ENCODE peak calls at places on chromosomes 1 and 21, in six cellular contexts. One of them, this sample, is unnamed.

GRCh38 chr1:235632538-235633219 is 16.9 kb downstream of the GNG4 start:
- DNase-seq in H1: no peak
- DNase-seq in GM12891: peak
- DNase-seq in GM12878: peak
- DNase-seq in K562: no peak
- DNase-seq in HepG2: no peak
- DNase-seq in this sample: no peak

GRCh38 chr1:31769720-31770390 is 5.7 kb upstream of the ADGRB2 start:
- DNase-seq in HepG2: no peak
- DNase-seq in H1: no peak
- DNase-seq in GM12891: no peak
- DNase-seq in GM12878: no peak
- DNase-seq in K562: no peak
- DNase-seq in this sample: no peak

GRCh38 chr1:118921994-118922393 is 66.1 kb downstream of the TBX15 start:
- DNase-seq in H1: no peak
- DNase-seq in HepG2: no peak
- DNase-seq in GM12878: no peak
- DNase-seq in K562: no peak
- DNase-seq in GM12891: no peak
- DNase-seq in this sample: no peak

GRCh38 chr1:160575112-160575664 is 4.1 kb downstream of the CD84 start:
- DNase-seq in GM12891: no peak
- DNase-seq in K562: no peak
- DNase-seq in H1: no peak
- DNase-seq in HepG2: no peak
- DNase-seq in GM12878: no peak
- DNase-seq in this sample: no peak

GRCh38 chr1:101507547-101507971 is 270.7 kb downstream of the S1PR1 start:
- DNase-seq in H1: no peak
- DNase-seq in GM12891: no peak
- DNase-seq in HepG2: no peak
- DNase-seq in K562: no peak
- DNase-seq in GM12878: no peak
- DNase-seq in this sample: no peak

GRCh38 chr1:234781241-234782056 is 171.5 kb upstream of the IRF2BP2 start:
- DNase-seq in GM12891: no peak
- DNase-seq in K562: peak
- DNase-seq in HepG2: peak
- DNase-seq in GM12878: no peak
- DNase-seq in H1: no peak
- DNase-seq in this sample: no peak

GRCh38 chr1:27508139-27508665 is 18.2 kb upstream of the WASF2 start:
- DNase-seq in HepG2: peak
- DNase-seq in GM12878: no peak
- DNase-seq in H1: no peak
- DNase-seq in K562: peak
- DNase-seq in GM12891: no peak
- DNase-seq in this sample: no peak

GRCh38 chr1:93447481-93448291 is at the start of gene FNBP1L:
- DNase-seq in GM12878: no peak
- DNase-seq in K562: peak
- DNase-seq in H1: peak
- DNase-seq in GM12891: peak
- DNase-seq in HepG2: peak
- DNase-seq in this sample: peak

GRCh38 chr1:39692152-39693064 is 1.2 kb upstream of the HPCAL4 start:
- DNase-seq in HepG2: no peak
- DNase-seq in H1: peak
- DNase-seq in GM12891: no peak
- DNase-seq in K562: no peak
- DNase-seq in GM12878: no peak
- DNase-seq in this sample: no peak

GRCh38 chr1:99107680-99108079 is 103.0 kb upstream of the PLPPR5 start:
- DNase-seq in H1: no peak
- DNase-seq in HepG2: no peak
- DNase-seq in GM12878: no peak
- DNase-seq in K562: no peak
- DNase-seq in GM12891: no peak
- DNase-seq in this sample: no peak

GRCh38 chr1:2314297-2314802 is 77.0 kb downstream of the MORN1 start:
- DNase-seq in K562: no peak
- DNase-seq in H1: peak
- DNase-seq in GM12878: no peak
- DNase-seq in GM12891: no peak
- DNase-seq in HepG2: peak
- DNase-seq in this sample: no peak

GRCh38 chr1:31977361-31978131 is 36.1 kb upstream of the KHDRBS1 start:
- DNase-seq in K562: peak
- DNase-seq in HepG2: peak
- DNase-seq in GM12878: no peak
- DNase-seq in GM12891: no peak
- DNase-seq in H1: peak
- DNase-seq in this sample: no peak

GRCh38 chr1:79290927-79291474 is 284.5 kb upstream of the ADGRL4 start:
- DNase-seq in HepG2: no peak
- DNase-seq in GM12878: no peak
- DNase-seq in K562: no peak
- DNase-seq in H1: no peak
- DNase-seq in GM12891: no peak
- DNase-seq in this sample: no peak

GRCh38 chr1:230281531-230281930 is 144.6 kb downstream of the PGBD5 start:
- DNase-seq in GM12891: no peak
- DNase-seq in K562: no peak
- DNase-seq in H1: no peak
- DNase-seq in HepG2: no peak
- DNase-seq in GM12878: no peak
- DNase-seq in this sample: no peak

GRCh38 chr1:119544165-119544762 is 37.3 kb downstream of the HSD3B1 start:
- DNase-seq in H1: peak
- DNase-seq in GM12891: no peak
- DNase-seq in HepG2: no peak
- DNase-seq in K562: peak
- DNase-seq in GM12878: no peak
- DNase-seq in this sample: no peak

GRCh38 chr1:206631085-206631509 is 4.2 kb upstream of the DYRK3 start:
- DNase-seq in GM12891: peak
- DNase-seq in HepG2: peak
- DNase-seq in K562: peak
- DNase-seq in GM12878: peak
- DNase-seq in H1: peak
- DNase-seq in this sample: peak

GRCh38 chr1:201490708-201491131 is 16.2 kb downstream of the CSRP1 start:
- DNase-seq in HepG2: no peak
- DNase-seq in H1: no peak
- DNase-seq in K562: no peak
- DNase-seq in GM12891: no peak
- DNase-seq in GM12878: no peak
- DNase-seq in this sample: no peak

GRCh38 chr21:36211660-36212512 is 55.3 kb downstream of the DOP1B start:
- DNase-seq in HepG2: no peak
- DNase-seq in K562: no peak
- DNase-seq in H1: no peak
- DNase-seq in GM12891: no peak
- DNase-seq in GM12878: no peak
- DNase-seq in this sample: no peak

GRCh38 chr1:6731905-6732304 is 30.3 kb upstream of the DNAJC11 start:
- DNase-seq in K562: no peak
- DNase-seq in GM12878: no peak
- DNase-seq in H1: no peak
- DNase-seq in HepG2: no peak
- DNase-seq in GM12891: no peak
- DNase-seq in this sample: no peak

GRCh38 chr1:1630191-1630964 is 1.6 kb upstream of the MMP23B start:
- DNase-seq in GM12878: peak
- DNase-seq in GM12891: peak
- DNase-seq in K562: no peak
- DNase-seq in H1: peak
- DNase-seq in HepG2: no peak
- DNase-seq in this sample: peak

GRCh38 chr1:101284021-101284420 is 47.2 kb downstream of the S1PR1 start:
- DNase-seq in GM12878: no peak
- DNase-seq in GM12891: no peak
- DNase-seq in HepG2: no peak
- DNase-seq in K562: no peak
- DNase-seq in H1: no peak
- DNase-seq in this sample: no peak

GRCh38 chr1:201561195-201561564 is 22.3 kb downstream of the NAV1 start:
- DNase-seq in GM12878: no peak
- DNase-seq in HepG2: no peak
- DNase-seq in K562: no peak
- DNase-seq in H1: no peak
- DNase-seq in GM12891: no peak
- DNase-seq in this sample: no peak

DNA sequence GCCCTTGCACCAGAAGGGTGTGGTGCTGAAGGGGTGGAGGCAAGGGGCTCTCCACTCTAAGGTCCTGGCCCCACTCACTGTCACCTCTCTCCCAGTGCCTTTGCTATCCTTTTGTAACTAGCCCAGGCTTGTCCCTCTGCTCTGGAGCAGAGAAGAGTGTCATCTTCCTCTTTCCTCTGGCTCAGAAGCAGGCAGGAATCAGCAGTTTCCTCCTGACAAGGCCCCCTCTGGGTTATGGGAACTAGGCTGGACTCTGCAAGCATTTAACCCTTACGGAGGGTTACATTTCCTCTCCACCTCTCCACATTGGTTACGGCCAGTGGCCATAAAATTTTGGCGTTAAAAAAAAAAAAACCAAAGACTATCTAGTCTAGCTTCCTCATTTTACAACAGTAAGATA is 30.4 kb downstream of the PLXNA2 start:
- DNase-seq in H1: no peak
- DNase-seq in HepG2: no peak
- DNase-seq in K562: no peak
- DNase-seq in GM12878: no peak
- DNase-seq in GM12891: no peak
- DNase-seq in this sample: no peak
- TF ChIP-seq TAF1 in H1: no peak
- TF ChIP-seq TAF1 in HepG2: no peak
- TF ChIP-seq TAF1 in K562: no peak
- TF ChIP-seq TAF1 in GM12878: no peak
- TF ChIP-seq TAF1 in GM12891: no peak
- TF ChIP-seq TAF1 in this sample: no peak

GRCh38 chr1:107056426-107057196 is at the start of gene PRMT6:
- DNase-seq in H1: peak
- DNase-seq in GM12891: peak
- DNase-seq in HepG2: peak
- DNase-seq in GM12878: peak
- DNase-seq in K562: peak
- DNase-seq in this sample: peak
- TF ChIP-seq POLR2A in H1: peak
- TF ChIP-seq POLR2A in GM12891: peak
- TF ChIP-seq POLR2A in HepG2: peak
- TF ChIP-seq POLR2A in GM12878: peak
- TF ChIP-seq POLR2A in K562: peak
- TF ChIP-seq POLR2A in this sample: peak

DNA sequence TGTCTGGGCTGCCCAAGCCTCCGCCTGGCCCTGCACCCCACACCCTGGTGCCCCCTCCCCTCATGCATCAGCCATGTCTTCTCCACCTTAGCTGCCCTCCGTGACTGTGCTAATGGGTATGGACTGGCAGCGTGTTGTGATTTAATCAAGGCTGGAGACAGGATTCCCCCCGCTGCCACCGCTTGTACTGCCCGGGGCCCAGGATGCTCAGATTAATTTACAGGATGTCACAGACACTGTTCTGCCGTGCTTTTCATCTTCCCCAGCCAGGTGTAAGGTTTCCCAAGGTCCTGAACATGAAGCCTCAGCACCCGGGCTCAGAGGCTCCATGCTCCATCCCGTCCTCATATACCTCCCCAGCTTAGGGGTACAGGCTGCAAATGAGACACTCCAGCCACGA is 66.3 kb downstream of the TAS1R2 start:
- DNase-seq in K562: no peak
- DNase-seq in GM12891: no peak
- DNase-seq in GM12878: no peak
- DNase-seq in HepG2: no peak
- DNase-seq in H1: no peak
- DNase-seq in this sample: no peak
- TF ChIP-seq TAF1 in K562: no peak
- TF ChIP-seq TAF1 in GM12891: no peak
- TF ChIP-seq TAF1 in GM12878: no peak
- TF ChIP-seq TAF1 in HepG2: no peak
- TF ChIP-seq TAF1 in H1: no peak
- TF ChIP-seq TAF1 in this sample: no peak

GRCh38 chr1:153775432-153776311 is 465 bp downstream of the SLC27A3 start:
- DNase-seq in HepG2: no peak
- DNase-seq in H1: peak
- DNase-seq in K562: peak
- DNase-seq in GM12878: no peak
- DNase-seq in GM12891: peak
- DNase-seq in this sample: peak
- TF ChIP-seq POLR2A in HepG2: no peak
- TF ChIP-seq POLR2A in H1: peak
- TF ChIP-seq POLR2A in K562: no peak
- TF ChIP-seq POLR2A in GM12878: peak
- TF ChIP-seq POLR2A in GM12891: no peak
- TF ChIP-seq POLR2A in this sample: no peak

GRCh38 chr1:193473932-193474331 is 287.5 kb upstream of the B3GALT2 start:
- DNase-seq in GM12891: no peak
- DNase-seq in K562: no peak
- DNase-seq in GM12878: no peak
- DNase-seq in H1: no peak
- DNase-seq in HepG2: no peak
- DNase-seq in this sample: no peak
- TF ChIP-seq TAF1 in GM12891: no peak
- TF ChIP-seq TAF1 in K562: no peak
- TF ChIP-seq TAF1 in GM12878: no peak
- TF ChIP-seq TAF1 in H1: no peak
- TF ChIP-seq TAF1 in HepG2: no peak
- TF ChIP-seq TAF1 in this sample: no peak

GRCh38 chr1:12450090-12450764 is 167.8 kb downstream of the DHRS3 start:
- DNase-seq in HepG2: no peak
- DNase-seq in GM12878: no peak
- DNase-seq in K562: no peak
- DNase-seq in H1: no peak
- DNase-seq in GM12891: no peak
- DNase-seq in this sample: no peak

GRCh38 chr1:12446593-12446992 is 171.4 kb downstream of the DHRS3 start:
- DNase-seq in H1: no peak
- DNase-seq in K562: no peak
- DNase-seq in GM12891: no peak
- DNase-seq in HepG2: no peak
- DNase-seq in GM12878: no peak
- DNase-seq in this sample: no peak

GRCh38 chr1:12447301-12447700 is 170.7 kb downstream of the DHRS3 start:
- DNase-seq in H1: no peak
- DNase-seq in K562: no peak
- DNase-seq in GM12878: no peak
- DNase-seq in GM12891: no peak
- DNase-seq in HepG2: no peak
- DNase-seq in this sample: no peak

GRCh38 chr1:12447849-12448312 is 170.1 kb downstream of the DHRS3 start:
- DNase-seq in HepG2: peak
- DNase-seq in GM12878: no peak
- DNase-seq in GM12891: no peak
- DNase-seq in H1: no peak
- DNase-seq in K562: no peak
- DNase-seq in this sample: no peak

GRCh38 chr1:12448746-12449177 is 169.2 kb downstream of the DHRS3 start:
- DNase-seq in HepG2: no peak
- DNase-seq in H1: no peak
- DNase-seq in K562: peak
- DNase-seq in GM12891: no peak
- DNase-seq in GM12878: no peak
- DNase-seq in this sample: no peak
- TF ChIP-seq POLR2A in HepG2: no peak
- TF ChIP-seq POLR2A in H1: no peak
- TF ChIP-seq POLR2A in K562: no peak
- TF ChIP-seq POLR2A in GM12891: no peak
- TF ChIP-seq POLR2A in GM12878: no peak
- TF ChIP-seq POLR2A in this sample: no peak

This sample was measured in GM12892.